ENCODE peak calls at places on chromosome 1, in four cellular contexts. One of them, this sample, is unnamed.

GRCh38 chr1:147579532-147580199 is 38.4 kb downstream of the BCL9 start:
- DNase-seq in activated T-cell treated with anti-CD3 and anti-CD28 coated beads, Interleukin-2, amount 50 U/mL, for 48 hours: peak
- DNase-seq in AG09319: peak
- DNase-seq in fibroblast of villous mesenchyme: peak
- DNase-seq in this sample: peak

GRCh38 chr1:6625579-6626149 is 996 bp downstream of the THAP3 start:
- DNase-seq in fibroblast of villous mesenchyme: peak
- DNase-seq in activated T-cell treated with anti-CD3 and anti-CD28 coated beads, Interleukin-2, amount 50 U/mL, for 48 hours: peak
- DNase-seq in AG09319: no peak
- DNase-seq in this sample: peak

GRCh38 chr1:30748699-30749401 is 8.7 kb downstream of the LAPTM5 start:
- DNase-seq in activated T-cell treated with anti-CD3 and anti-CD28 coated beads, Interleukin-2, amount 50 U/mL, for 48 hours: peak
- DNase-seq in AG09319: no peak
- DNase-seq in fibroblast of villous mesenchyme: no peak
- DNase-seq in this sample: no peak

GRCh38 chr1:243483084-243483845 is 227.4 kb downstream of the SDCCAG8 start:
- DNase-seq in activated T-cell treated with anti-CD3 and anti-CD28 coated beads, Interleukin-2, amount 50 U/mL, for 48 hours: peak
- DNase-seq in fibroblast of villous mesenchyme: no peak
- DNase-seq in AG09319: no peak
- DNase-seq in this sample: no peak

GRCh38 chr1:219847215-219847855 is 81.0 kb downstream of the SLC30A10 start:
- DNase-seq in activated T-cell treated with anti-CD3 and anti-CD28 coated beads, Interleukin-2, amount 50 U/mL, for 48 hours: no peak
- DNase-seq in fibroblast of villous mesenchyme: no peak
- DNase-seq in AG09319: no peak
- DNase-seq in this sample: peak

GRCh38 chr1:7259955-7260354 is 474.7 kb downstream of the CAMTA1 start:
- DNase-seq in AG09319: no peak
- DNase-seq in activated T-cell treated with anti-CD3 and anti-CD28 coated beads, Interleukin-2, amount 50 U/mL, for 48 hours: no peak
- DNase-seq in fibroblast of villous mesenchyme: no peak
- DNase-seq in this sample: no peak

GRCh38 chr1:65164633-65165032 is 16.6 kb downstream of the AK4 start:
- DNase-seq in AG09319: no peak
- DNase-seq in fibroblast of villous mesenchyme: peak
- DNase-seq in activated T-cell treated with anti-CD3 and anti-CD28 coated beads, Interleukin-2, amount 50 U/mL, for 48 hours: no peak
- DNase-seq in this sample: no peak

GRCh38 chr1:218380125-218380977 is 35.2 kb downstream of the TGFB2 start:
- DNase-seq in fibroblast of villous mesenchyme: peak
- DNase-seq in AG09319: peak
- DNase-seq in activated T-cell treated with anti-CD3 and anti-CD28 coated beads, Interleukin-2, amount 50 U/mL, for 48 hours: no peak
- DNase-seq in this sample: peak

GRCh38 chr1:111192643-111193519 is 7.6 kb downstream of the DENND2D start:
- DNase-seq in AG09319: no peak
- DNase-seq in activated T-cell treated with anti-CD3 and anti-CD28 coated beads, Interleukin-2, amount 50 U/mL, for 48 hours: no peak
- DNase-seq in fibroblast of villous mesenchyme: peak
- DNase-seq in this sample: peak

GRCh38 chr1:162168261-162168660 is 98.8 kb downstream of the NOS1AP start:
- DNase-seq in activated T-cell treated with anti-CD3 and anti-CD28 coated beads, Interleukin-2, amount 50 U/mL, for 48 hours: no peak
- DNase-seq in fibroblast of villous mesenchyme: no peak
- DNase-seq in AG09319: no peak
- DNase-seq in this sample: peak

GRCh38 chr1:167487614-167488013 is 30.7 kb downstream of the CD247 start:
- DNase-seq in AG09319: no peak
- DNase-seq in activated T-cell treated with anti-CD3 and anti-CD28 coated beads, Interleukin-2, amount 50 U/mL, for 48 hours: no peak
- DNase-seq in fibroblast of villous mesenchyme: no peak
- DNase-seq in this sample: no peak

GRCh38 chr1:200969726-200970521 is 53.6 kb downstream of the KIF21B start:
- DNase-seq in fibroblast of villous mesenchyme: no peak
- DNase-seq in activated T-cell treated with anti-CD3 and anti-CD28 coated beads, Interleukin-2, amount 50 U/mL, for 48 hours: peak
- DNase-seq in AG09319: no peak
- DNase-seq in this sample: no peak

GRCh38 chr1:165696625-165697100 is 1.7 kb downstream of the ALDH9A1 start:
- DNase-seq in activated T-cell treated with anti-CD3 and anti-CD28 coated beads, Interleukin-2, amount 50 U/mL, for 48 hours: no peak
- DNase-seq in fibroblast of villous mesenchyme: peak
- DNase-seq in AG09319: peak
- DNase-seq in this sample: peak

GRCh38 chr1:107618539-107618938 is 346.4 kb downstream of the VAV3 start:
- DNase-seq in activated T-cell treated with anti-CD3 and anti-CD28 coated beads, Interleukin-2, amount 50 U/mL, for 48 hours: no peak
- DNase-seq in fibroblast of villous mesenchyme: no peak
- DNase-seq in AG09319: no peak
- DNase-seq in this sample: no peak

GRCh38 chr1:38047603-38048146 is 1.1 kb upstream of the POU3F1 start:
- DNase-seq in activated T-cell treated with anti-CD3 and anti-CD28 coated beads, Interleukin-2, amount 50 U/mL, for 48 hours: no peak
- DNase-seq in AG09319: no peak
- DNase-seq in fibroblast of villous mesenchyme: peak
- DNase-seq in this sample: no peak

GRCh38 chr1:197683895-197684553 is 91.3 kb downstream of the DENND1B start:
- DNase-seq in activated T-cell treated with anti-CD3 and anti-CD28 coated beads, Interleukin-2, amount 50 U/mL, for 48 hours: no peak
- DNase-seq in AG09319: no peak
- DNase-seq in fibroblast of villous mesenchyme: no peak
- DNase-seq in this sample: no peak

GRCh38 chr1:29193879-29194455 is 12.3 kb upstream of the SRSF4 start:
- DNase-seq in AG09319: no peak
- DNase-seq in fibroblast of villous mesenchyme: no peak
- DNase-seq in activated T-cell treated with anti-CD3 and anti-CD28 coated beads, Interleukin-2, amount 50 U/mL, for 48 hours: no peak
- DNase-seq in this sample: no peak

GRCh38 chr1:2811526-2811905 is 10.0 kb upstream of the TTC34 start:
- DNase-seq in fibroblast of villous mesenchyme: no peak
- DNase-seq in activated T-cell treated with anti-CD3 and anti-CD28 coated beads, Interleukin-2, amount 50 U/mL, for 48 hours: no peak
- DNase-seq in AG09319: no peak
- DNase-seq in this sample: no peak

GRCh38 chr1:5977494-5978444 is 14.5 kb downstream of the NPHP4 start:
- DNase-seq in fibroblast of villous mesenchyme: no peak
- DNase-seq in AG09319: no peak
- DNase-seq in activated T-cell treated with anti-CD3 and anti-CD28 coated beads, Interleukin-2, amount 50 U/mL, for 48 hours: no peak
- DNase-seq in this sample: no peak

GRCh38 chr1:63878914-63879313 is 105.1 kb downstream of the ROR1 start:
- DNase-seq in AG09319: no peak
- DNase-seq in activated T-cell treated with anti-CD3 and anti-CD28 coated beads, Interleukin-2, amount 50 U/mL, for 48 hours: no peak
- DNase-seq in fibroblast of villous mesenchyme: no peak
- DNase-seq in this sample: peak

GRCh38 chr1:203273869-203274602 is 31.3 kb upstream of the BTG2 start:
- DNase-seq in AG09319: no peak
- DNase-seq in fibroblast of villous mesenchyme: no peak
- DNase-seq in activated T-cell treated with anti-CD3 and anti-CD28 coated beads, Interleukin-2, amount 50 U/mL, for 48 hours: no peak
- DNase-seq in this sample: no peak

GRCh38 chr1:11364170-11364569 is 91.2 kb downstream of the UBIAD1 start:
- DNase-seq in AG09319: no peak
- DNase-seq in fibroblast of villous mesenchyme: no peak
- DNase-seq in activated T-cell treated with anti-CD3 and anti-CD28 coated beads, Interleukin-2, amount 50 U/mL, for 48 hours: peak
- DNase-seq in this sample: no peak

GRCh38 chr1:21926814-21927530 is 10.1 kb downstream of the HSPG2 start:
- DNase-seq in AG09319: no peak
- DNase-seq in activated T-cell treated with anti-CD3 and anti-CD28 coated beads, Interleukin-2, amount 50 U/mL, for 48 hours: no peak
- DNase-seq in fibroblast of villous mesenchyme: peak
- DNase-seq in this sample: no peak

GRCh38 chr1:24508911-24509310 is 6.3 kb downstream of the RCAN3 start:
- DNase-seq in fibroblast of villous mesenchyme: no peak
- DNase-seq in AG09319: no peak
- DNase-seq in activated T-cell treated with anti-CD3 and anti-CD28 coated beads, Interleukin-2, amount 50 U/mL, for 48 hours: no peak
- DNase-seq in this sample: no peak

GRCh38 chr1:31551206-31551605 is 25.1 kb upstream of the TINAGL1 start:
- DNase-seq in AG09319: no peak
- DNase-seq in fibroblast of villous mesenchyme: peak
- DNase-seq in activated T-cell treated with anti-CD3 and anti-CD28 coated beads, Interleukin-2, amount 50 U/mL, for 48 hours: no peak
- DNase-seq in this sample: no peak

GRCh38 chr1:158093376-158093775 is 87.3 kb upstream of the CD1D start:
- DNase-seq in AG09319: no peak
- DNase-seq in activated T-cell treated with anti-CD3 and anti-CD28 coated beads, Interleukin-2, amount 50 U/mL, for 48 hours: no peak
- DNase-seq in fibroblast of villous mesenchyme: no peak
- DNase-seq in this sample: no peak

GRCh38 chr1:243748706-243749283 is 101.2 kb downstream of the AKT3 start:
- DNase-seq in AG09319: peak
- DNase-seq in activated T-cell treated with anti-CD3 and anti-CD28 coated beads, Interleukin-2, amount 50 U/mL, for 48 hours: no peak
- DNase-seq in fibroblast of villous mesenchyme: peak
- DNase-seq in this sample: peak

GRCh38 chr1:145889722-145890121 is 4.1 kb upstream of the ANKRD35 start:
- DNase-seq in activated T-cell treated with anti-CD3 and anti-CD28 coated beads, Interleukin-2, amount 50 U/mL, for 48 hours: no peak
- DNase-seq in fibroblast of villous mesenchyme: no peak
- DNase-seq in AG09319: no peak
- DNase-seq in this sample: peak

GRCh38 chr1:174789399-174789798 is 210.3 kb upstream of the CACYBP start:
- DNase-seq in fibroblast of villous mesenchyme: peak
- DNase-seq in activated T-cell treated with anti-CD3 and anti-CD28 coated beads, Interleukin-2, amount 50 U/mL, for 48 hours: no peak
- DNase-seq in AG09319: peak
- DNase-seq in this sample: peak

GRCh38 chr1:28132110-28132897 is 43.9 kb upstream of the EYA3 start:
- DNase-seq in fibroblast of villous mesenchyme: no peak
- DNase-seq in activated T-cell treated with anti-CD3 and anti-CD28 coated beads, Interleukin-2, amount 50 U/mL, for 48 hours: no peak
- DNase-seq in AG09319: no peak
- DNase-seq in this sample: no peak

GRCh38 chr1:47731730-47732129 is 265.5 kb downstream of the TRABD2B start:
- DNase-seq in activated T-cell treated with anti-CD3 and anti-CD28 coated beads, Interleukin-2, amount 50 U/mL, for 48 hours: no peak
- DNase-seq in fibroblast of villous mesenchyme: no peak
- DNase-seq in AG09319: no peak
- DNase-seq in this sample: no peak

GRCh38 chr1:10824821-10825540 is 28.5 kb upstream of the CASZ1 start:
- DNase-seq in AG09319: no peak
- DNase-seq in fibroblast of villous mesenchyme: peak
- DNase-seq in activated T-cell treated with anti-CD3 and anti-CD28 coated beads, Interleukin-2, amount 50 U/mL, for 48 hours: no peak
- DNase-seq in this sample: peak

GRCh38 chr1:84687703-84688460 is 2.4 kb downstream of the SSX2IP start:
- DNase-seq in fibroblast of villous mesenchyme: peak
- DNase-seq in AG09319: no peak
- DNase-seq in activated T-cell treated with anti-CD3 and anti-CD28 coated beads, Interleukin-2, amount 50 U/mL, for 48 hours: no peak
- DNase-seq in this sample: no peak

GRCh38 chr1:182337736-182338571 is 53.6 kb downstream of the GLUL start:
- DNase-seq in fibroblast of villous mesenchyme: peak
- DNase-seq in AG09319: peak
- DNase-seq in activated T-cell treated with anti-CD3 and anti-CD28 coated beads, Interleukin-2, amount 50 U/mL, for 48 hours: no peak
- DNase-seq in this sample: no peak

GRCh38 chr1:232439011-232439410 is 190.9 kb downstream of the SIPA1L2 start:
- DNase-seq in activated T-cell treated with anti-CD3 and anti-CD28 coated beads, Interleukin-2, amount 50 U/mL, for 48 hours: no peak
- DNase-seq in AG09319: no peak
- DNase-seq in fibroblast of villous mesenchyme: no peak
- DNase-seq in this sample: no peak

This sample was measured in choroid plexus epithelial cell.